ENCODE peak calls at places on chromosomes 11 and 22, in four cellular contexts. F is A549, V is HepG2, L is H1. O is an unnamed sample.

GRCh38 chr11:125167292-125167953 is 2.9 kb downstream of the PKNOX2 start:
- DNase-seq in F (no peak), V (no peak), L (peak), O (no peak)

GRCh38 chr11:110478410-110478809 is 48.7 kb downstream of the FDX1 start:
- DNase-seq in F (no peak), V (no peak), L (peak), O (peak)

GRCh38 chr22:21677606-21678443 is 12.0 kb downstream of the PPIL2 start:
- DNase-seq in F (no peak), V (peak), L (no peak), O (no peak)

GRCh38 chr22:50684986-50685385 is 12.4 kb downstream of the SHANK3 start:
- DNase-seq in F (no peak), V (no peak), L (no peak), O (no peak)

GRCh38 chr11:48109046-48109666 is 107.5 kb upstream of the OR4B1 start:
- DNase-seq in F (peak), V (peak), L (peak), O (peak)

GRCh38 chr11:102177974-102178631 is 67.9 kb downstream of the YAP1 start:
- DNase-seq in F (peak), V (peak), L (no peak), O (no peak)

GRCh38 chr11:20363500-20364411 is at the start of gene HTATIP2:
- DNase-seq in F (peak), V (no peak), L (peak), O (peak)

GRCh38 chr11:119612814-119613213 is 116.2 kb downstream of the NECTIN1 start:
- DNase-seq in F (no peak), V (no peak), L (no peak), O (no peak)

GRCh38 chr11:6682591-6682935 is 577 bp downstream of the MRPL17 start:
- DNase-seq in F (no peak), V (no peak), L (no peak), O (no peak)

GRCh38 chr11:104442320-104442719 is 278.4 kb upstream of the PDGFD start:
- DNase-seq in F (no peak), V (no peak), L (no peak), O (no peak)

GRCh38 chr11:14541180-14541579 is 21.0 kb upstream of the PSMA1 start:
- DNase-seq in F (no peak), V (peak), L (no peak), O (peak)

GRCh38 chr11:65606876-65607613 is 7.0 kb downstream of the MAP3K11 start:
- DNase-seq in F (peak), V (no peak), L (peak), O (peak)

GRCh38 chr22:38490915-38491314 is 15.2 kb downstream of the DDX17 start:
- DNase-seq in F (no peak), V (peak), L (no peak), O (no peak)

GRCh38 chr11:88544656-88545280 is 207.2 kb upstream of the CTSC start:
- DNase-seq in F (no peak), V (no peak), L (no peak), O (no peak)

GRCh38 chr22:31082606-31083376 is 1.7 kb downstream of the SMTN start:
- DNase-seq in F (peak), V (peak), L (peak), O (peak)

GRCh38 chr11:108025387-108026080 is 16.8 kb downstream of the CUL5 start:
- DNase-seq in F (no peak), V (no peak), L (no peak), O (no peak)

GRCh38 chr11:108032800-108033199 is 24.1 kb downstream of the CUL5 start:
- DNase-seq in F (no peak), V (no peak), L (no peak), O (no peak)

GRCh38 chr11:108027057-108027456 is 18.4 kb downstream of the CUL5 start:
- DNase-seq in F (no peak), V (no peak), L (no peak), O (no peak)
- TF ChIP-seq PHF8 in F (no peak), V (no peak), L (no peak), O (no peak)

DNA sequence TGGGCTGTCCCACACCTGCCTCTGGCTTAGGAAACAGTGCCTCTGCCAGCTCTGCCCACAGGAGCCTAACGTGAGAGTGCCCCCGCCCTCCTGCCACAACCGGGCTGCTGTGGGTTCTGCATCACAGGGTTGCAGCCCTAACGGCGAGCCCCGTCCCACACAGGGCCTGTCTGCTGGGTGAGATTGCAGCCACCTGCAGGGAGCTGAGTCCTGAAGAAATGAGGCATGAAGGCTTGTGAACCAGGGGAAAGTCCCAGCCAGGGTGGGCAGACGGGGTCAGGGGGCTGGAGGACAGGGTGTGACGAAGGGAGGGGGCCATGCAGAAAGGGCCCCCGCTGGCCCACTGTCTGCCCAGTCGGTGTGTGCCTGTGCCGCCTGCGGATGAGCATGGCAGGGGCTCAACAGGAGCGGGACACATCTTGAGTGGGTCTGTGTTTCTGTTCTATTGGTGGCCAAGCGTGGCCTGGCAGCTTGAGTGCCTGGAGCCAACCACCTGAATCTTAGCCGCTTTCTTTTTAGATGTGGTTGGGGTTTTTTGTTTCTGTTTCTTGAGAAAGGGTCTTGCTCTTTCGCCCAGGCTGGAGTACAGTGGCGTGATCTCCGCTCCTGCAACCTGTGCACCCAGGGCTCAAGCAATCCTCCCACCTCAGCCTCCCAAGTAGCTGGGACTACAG is 38.9 kb downstream of the CTTN start:
- DNase-seq in F (no peak), V (no peak), L (no peak), O (no peak)
- TF ChIP-seq JUN in F (no peak), V (no peak), L (no peak), O (no peak)

DNA sequence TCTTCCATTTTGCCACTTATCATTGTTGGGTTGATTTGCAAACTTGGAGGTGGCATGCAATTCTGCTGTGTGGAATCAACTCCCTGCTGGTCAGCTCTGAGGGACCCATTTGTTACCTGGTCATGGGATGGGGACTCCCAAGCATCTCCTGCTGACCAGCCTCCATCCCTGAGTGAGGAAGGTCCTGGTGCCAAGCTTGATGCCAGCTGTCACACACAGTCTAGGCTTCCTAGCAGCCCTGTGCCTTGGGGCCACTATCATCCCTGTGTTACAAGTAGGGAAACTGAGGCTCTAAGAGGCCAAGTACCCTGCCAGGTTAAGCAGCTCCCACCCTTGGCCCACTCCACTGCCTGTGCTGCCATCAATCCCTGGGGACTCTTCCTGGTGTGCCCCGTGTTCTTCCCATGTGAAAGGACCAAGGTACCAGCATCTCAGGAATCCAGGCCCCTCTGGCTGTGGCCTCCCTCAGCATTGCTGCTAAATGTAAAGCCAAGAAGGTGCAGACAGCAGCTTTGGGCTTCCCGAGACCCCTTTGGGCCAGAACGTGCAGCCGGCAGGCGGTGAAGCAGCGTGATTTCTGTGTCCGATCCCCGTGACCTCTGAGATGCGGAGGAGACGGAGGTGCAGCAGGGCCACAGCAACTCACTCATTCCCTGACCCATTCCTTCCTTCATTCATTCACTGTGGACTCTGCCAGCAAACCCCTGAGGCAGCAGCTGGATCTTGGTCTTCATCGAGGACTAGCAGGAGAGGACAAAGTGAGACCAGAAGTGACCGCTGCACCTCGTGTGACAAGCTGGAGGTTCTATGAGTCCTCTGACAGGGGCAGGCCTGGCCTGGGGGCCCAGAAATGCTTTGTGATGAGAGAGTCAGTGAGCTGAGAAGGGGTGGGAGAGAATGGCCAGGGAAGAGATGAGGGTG is 49.7 kb downstream of the MYEOV start:
- DNase-seq in F (no peak), V (no peak), L (no peak), O (no peak)
- TF ChIP-seq PHF8 in F (no peak), V (no peak), L (no peak), O (no peak)

DNA sequence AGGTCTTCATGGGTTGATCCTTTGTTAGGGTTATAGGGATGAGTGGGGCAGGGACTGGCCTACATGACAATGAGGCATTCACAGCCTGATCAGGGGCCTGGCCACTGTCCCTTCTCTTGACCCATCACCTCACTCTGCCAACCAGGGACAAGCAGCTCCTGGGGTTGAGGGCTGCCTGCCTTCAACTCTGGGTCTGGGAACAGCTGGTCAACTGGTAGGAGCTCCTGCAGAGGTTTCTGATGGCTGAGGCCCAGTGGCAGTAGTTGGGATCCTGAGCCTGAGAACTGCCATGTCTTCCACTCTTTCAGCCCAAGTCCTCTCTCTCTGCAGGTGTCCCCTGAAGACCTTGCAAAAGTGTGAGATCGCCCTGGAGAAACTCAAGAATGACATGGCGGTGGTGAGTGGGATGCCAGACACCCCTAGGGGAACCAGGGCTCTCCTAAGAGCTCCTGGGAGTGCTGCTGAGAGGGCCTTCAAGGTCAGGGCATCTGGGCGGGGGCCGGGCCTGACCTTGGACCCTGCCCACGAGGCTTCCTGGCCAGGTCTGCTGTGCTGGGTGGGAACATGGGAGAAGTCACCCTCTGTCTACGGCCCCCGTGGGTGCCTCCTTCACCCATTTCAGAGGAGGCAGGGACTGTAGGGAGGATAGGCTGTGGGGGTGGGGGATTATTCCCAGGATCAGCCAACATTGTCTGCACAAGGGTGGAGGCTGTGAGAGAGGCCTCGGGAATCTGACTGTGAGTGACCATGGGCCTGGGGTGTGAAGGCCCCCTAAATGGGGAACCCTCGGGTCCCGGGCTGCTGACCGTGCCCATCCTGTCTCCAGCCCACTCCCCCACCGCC is 76.8 kb downstream of the MED15 start:
- DNase-seq in F (no peak), V (no peak), L (no peak), O (no peak)
- TF ChIP-seq JUN in F (no peak), V (no peak), L (no peak), O (no peak)

GRCh38 chr11:62013266-62014157 is 46.1 kb upstream of the FTH1 start:
- DNase-seq in F (no peak), V (no peak), L (no peak), O (no peak)

GRCh38 chr11:62017878-62018642 is 50.6 kb upstream of the FTH1 start:
- DNase-seq in F (no peak), V (no peak), L (no peak), O (no peak)

GRCh38 chr11:62012451-62013265 is 45.2 kb upstream of the FTH1 start:
- DNase-seq in F (peak), V (peak), L (no peak), O (peak)

GRCh38 chr11:62014158-62014476 is 46.7 kb upstream of the FTH1 start:
- DNase-seq in F (no peak), V (no peak), L (no peak), O (no peak)

DNA sequence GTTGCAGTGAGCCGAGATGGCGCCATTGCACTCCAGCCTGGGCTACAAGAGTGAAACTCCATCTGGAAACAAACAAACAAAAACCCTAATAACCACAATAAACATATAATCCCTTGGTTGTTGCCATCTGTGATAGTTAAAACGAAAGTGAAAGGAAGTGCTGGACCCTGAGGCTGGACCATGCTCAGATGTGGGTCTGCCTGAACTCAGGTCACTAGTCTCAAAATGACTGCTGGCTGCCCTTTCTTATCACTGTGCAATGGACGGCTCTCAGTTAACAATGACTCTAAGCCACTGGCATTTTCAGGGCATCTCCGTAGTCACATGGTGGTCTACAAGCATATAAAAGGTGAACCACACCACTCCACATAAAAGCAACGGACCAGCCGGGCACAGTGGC is 48.2 kb upstream of the FTH1 start:
- DNase-seq in F (no peak), V (no peak), L (no peak), O (no peak)
- TF ChIP-seq PHF8 in F (no peak), V (no peak), L (no peak), O (no peak)

GRCh38 chr11:45264839-45265515 is 21.2 kb downstream of the SYT13 start:
- DNase-seq in F (peak), V (peak), L (no peak), O (no peak)

GRCh38 chr11:45265963-45266692 is 20.0 kb downstream of the SYT13 start:
- DNase-seq in F (no peak), V (no peak), L (no peak), O (no peak)

GRCh38 chr11:45260047-45260446 is 26.1 kb downstream of the SYT13 start:
- DNase-seq in F (no peak), V (no peak), L (no peak), O (no peak)

GRCh38 chr11:45263773-45264172 is 22.4 kb downstream of the SYT13 start:
- DNase-seq in F (no peak), V (no peak), L (no peak), O (no peak)

GRCh38 chr11:45262900-45263299 is 23.2 kb downstream of the SYT13 start:
- DNase-seq in F (no peak), V (no peak), L (no peak), O (no peak)
- TF ChIP-seq JUN in F (no peak), V (no peak), L (no peak), O (no peak)

GRCh38 chr22:20628081-20628939 is 120.9 kb downstream of the MED15 start:
- DNase-seq in F (no peak), V (no peak), L (no peak), O (no peak)

GRCh38 chr22:20630873-20631617 is 123.6 kb downstream of the MED15 start:
- DNase-seq in F (no peak), V (peak), L (no peak), O (no peak)

GRCh38 chr22:20627432-20627831 is 120.0 kb downstream of the MED15 start:
- DNase-seq in F (no peak), V (no peak), L (no peak), O (no peak)

GRCh38 chr22:20626811-20627210 is 119.4 kb downstream of the MED15 start:
- DNase-seq in F (no peak), V (no peak), L (no peak), O (no peak)

GRCh38 chr22:20629401-20629800 is 122.0 kb downstream of the MED15 start:
- DNase-seq in F (no peak), V (no peak), L (no peak), O (no peak)
- TF ChIP-seq PHF8 in F (no peak), V (no peak), L (no peak), O (no peak)

GRCh38 chr11:77193915-77194830 is 66.1 kb downstream of the MYO7A start:
- DNase-seq in F (no peak), V (no peak), L (no peak), O (no peak)

GRCh38 chr11:77196961-77197360 is 68.9 kb downstream of the MYO7A start:
- DNase-seq in F (no peak), V (no peak), L (no peak), O (no peak)

GRCh38 chr11:77193167-77193566 is 65.1 kb downstream of the MYO7A start:
- DNase-seq in F (no peak), V (no peak), L (no peak), O (no peak)

GRCh38 chr11:77197626-77198320 is 69.7 kb downstream of the MYO7A start:
- DNase-seq in F (no peak), V (no peak), L (no peak), O (no peak)

GRCh38 chr11:77195071-77195705 is 67.1 kb downstream of the MYO7A start:
- DNase-seq in F (no peak), V (no peak), L (no peak), O (no peak)
- TF ChIP-seq JUN in F (no peak), V (no peak), L (no peak), O (no peak)

GRCh38 chr22:40751250-40751649 is 67.9 kb downstream of the SLC25A17 start:
- DNase-seq in F (no peak), V (no peak), L (no peak), O (no peak)
- TF ChIP-seq PHF8 in F (no peak), V (no peak), L (no peak), O (no peak)

GRCh38 chr11:91591021-91591420 is 633.6 kb upstream of the FAT3 start:
- DNase-seq in F (no peak), V (no peak), L (no peak), O (no peak)

GRCh38 chr11:91596111-91596510 is 628.5 kb upstream of the FAT3 start:
- DNase-seq in F (no peak), V (no peak), L (no peak), O (no peak)
- TF ChIP-seq JUN in F (no peak), V (no peak), L (no peak), O (no peak)